ENCODE peak calls at places on chromosome 18, in four cellular contexts. U is hepatocyte, Q is IMR-90, N is heart right ventricle. O is an unnamed sample. For H3K4me1, the result is how much of the 10 kb centered on the place peaks cover.

GRCh38 chr18:74115046-74115445 is 32.6 kb downstream of the FBXO15 start:
- DNase-seq in U (no peak), Q (peak), N (no peak), O (no peak)

GRCh38 chr18:65735166-65735565 is 15.6 kb upstream of the CDH7 start:
- DNase-seq in U (no peak), Q (no peak), N (no peak), O (no peak)

GRCh38 chr18:12238861-12239260 is 15.3 kb upstream of the CIDEA start:
- DNase-seq in U (no peak), Q (peak), N (no peak), O (no peak)

GRCh38 chr18:76978616-76979015 is 154.0 kb downstream of the MBP start:
- DNase-seq in U (no peak), Q (no peak), N (no peak), O (no peak)

GRCh38 chr18:33826151-33826550 is 248.1 kb downstream of the ASXL3 start:
- DNase-seq in U (no peak), Q (no peak), N (no peak), O (no peak)

GRCh38 chr18:24321071-24321470 is 76.6 kb downstream of the OSBPL1A start:
- DNase-seq in U (no peak), Q (peak), N (no peak), O (no peak)

GRCh38 chr18:33673689-33674088 is 95.7 kb downstream of the ASXL3 start:
- DNase-seq in U (no peak), Q (no peak), N (no peak), O (no peak)

GRCh38 chr18:48571619-48572384 is 33.0 kb downstream of the CTIF start:
- DNase-seq in U (no peak), Q (no peak), N (no peak), O (no peak)

GRCh38 chr18:31499157-31499524 is 1.2 kb downstream of the DSG2 start:
- DNase-seq in U (no peak), Q (no peak), N (no peak), O (no peak)
- H3K4me3 ChIP-seq in U (peak), Q (no peak), N (no peak), O (no peak)

GRCh38 chr18:36101943-36102342 is 27.2 kb downstream of the SLC39A6 start:
- DNase-seq in U (no peak), Q (no peak), N (no peak), O (no peak)

GRCh38 chr18:36099311-36099710 is 29.8 kb downstream of the SLC39A6 start:
- DNase-seq in U (no peak), Q (no peak), N (no peak), O (no peak)

GRCh38 chr18:36094431-36094830 is 27.1 kb upstream of the RPRD1A start:
- DNase-seq in U (no peak), Q (no peak), N (no peak), O (no peak)

GRCh38 chr18:36096955-36097354 is 29.6 kb upstream of the RPRD1A start:
- DNase-seq in U (no peak), Q (no peak), N (no peak), O (no peak)

DNA sequence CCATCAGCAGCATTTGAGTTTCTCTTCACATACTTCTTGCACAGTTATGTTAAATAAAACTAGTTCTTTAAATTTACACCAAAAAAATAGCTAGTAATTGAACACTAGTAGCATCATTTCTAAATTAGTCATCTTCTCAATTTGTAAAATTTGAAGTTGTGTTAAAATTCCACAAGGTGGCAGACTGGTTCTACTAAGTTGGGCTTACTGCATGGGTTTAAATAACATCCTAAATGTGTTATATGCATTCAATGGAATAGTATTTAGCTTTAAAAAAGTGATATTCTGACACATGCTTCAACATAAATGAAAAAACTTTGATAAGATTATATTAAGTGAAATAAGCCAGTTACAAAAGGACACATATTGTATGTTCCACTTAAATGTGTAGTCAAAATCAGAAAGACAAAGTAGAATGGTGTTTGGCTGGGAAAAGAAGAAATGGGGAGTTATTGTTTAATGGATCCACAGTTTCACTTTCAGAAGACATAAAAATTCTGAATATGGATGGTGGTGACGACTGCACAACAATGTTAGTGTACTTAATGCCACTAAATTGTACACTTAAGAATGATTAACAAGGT is 28.7 kb upstream of the RPRD1A start:
- DNase-seq in U (peak), Q (peak), N (no peak), O (no peak)
- TF ChIP-seq CTCF in U (peak), Q (peak), N (peak), O (peak)

GRCh38 chr18:78624646-78625279 is 354.9 kb upstream of the SALL3 start:
- DNase-seq in U (no peak), Q (no peak), N (no peak), O (no peak)
- H3K4me1 ChIP-seq in U (under half), Q (under half), N (under half), O (under half)

GRCh38 chr18:31657823-31658669 is 26.3 kb downstream of the B4GALT6 start:
- DNase-seq in U (peak), Q (no peak), N (no peak), O (peak)

GRCh38 chr18:31659574-31660149 is 24.7 kb downstream of the B4GALT6 start:
- DNase-seq in U (no peak), Q (no peak), N (no peak), O (no peak)

GRCh38 chr18:31656754-31657153 is 27.6 kb downstream of the B4GALT6 start:
- DNase-seq in U (no peak), Q (no peak), N (no peak), O (no peak)

GRCh38 chr18:31660763-31661162 is 23.6 kb downstream of the B4GALT6 start:
- DNase-seq in U (no peak), Q (no peak), N (no peak), O (no peak)

DNA sequence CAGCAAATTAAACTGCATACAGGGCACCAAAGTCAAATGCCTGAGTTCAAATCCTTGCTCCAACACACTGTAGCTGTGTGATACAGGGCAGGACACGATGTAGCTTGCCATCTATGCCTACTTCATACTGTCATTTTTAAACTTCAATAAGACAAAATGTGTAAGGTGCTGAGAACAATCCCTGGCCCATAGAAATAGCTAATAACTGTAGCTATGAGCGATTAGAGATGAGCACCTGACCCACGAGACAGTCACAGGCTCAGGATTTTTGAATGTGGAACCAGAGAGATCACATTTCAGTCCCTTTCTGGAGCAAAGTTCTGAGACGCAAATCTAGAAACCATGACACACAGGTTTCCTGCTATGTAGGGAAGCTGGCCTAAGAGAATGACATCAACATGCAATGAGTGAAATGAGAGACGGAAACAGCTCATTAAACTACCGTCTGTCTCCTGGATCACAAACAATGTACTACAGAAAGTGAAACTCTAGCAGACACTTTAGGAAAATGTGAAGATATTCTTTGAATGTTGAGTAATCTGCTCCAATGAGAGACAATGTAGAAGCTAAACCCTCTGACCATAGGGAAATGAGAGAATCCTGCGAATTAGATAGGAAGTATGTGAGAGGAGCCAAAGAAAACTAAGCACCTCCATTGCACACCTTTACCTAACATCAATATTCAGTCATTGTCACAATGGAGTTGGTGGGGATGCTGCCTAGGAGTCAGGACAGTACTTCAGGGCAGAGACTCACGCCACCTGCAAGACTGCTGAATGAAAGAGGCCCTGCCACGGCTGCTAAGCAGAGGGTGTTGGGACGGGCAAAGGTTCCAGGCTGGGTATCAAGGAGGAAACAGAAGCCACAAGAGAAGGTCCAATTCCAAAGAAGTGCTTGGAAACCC is 25.5 kb downstream of the B4GALT6 start:
- DNase-seq in U (no peak), Q (no peak), N (no peak), O (no peak)
- H3K4me3 ChIP-seq in U (no peak), Q (no peak), N (no peak), O (no peak)

DNA sequence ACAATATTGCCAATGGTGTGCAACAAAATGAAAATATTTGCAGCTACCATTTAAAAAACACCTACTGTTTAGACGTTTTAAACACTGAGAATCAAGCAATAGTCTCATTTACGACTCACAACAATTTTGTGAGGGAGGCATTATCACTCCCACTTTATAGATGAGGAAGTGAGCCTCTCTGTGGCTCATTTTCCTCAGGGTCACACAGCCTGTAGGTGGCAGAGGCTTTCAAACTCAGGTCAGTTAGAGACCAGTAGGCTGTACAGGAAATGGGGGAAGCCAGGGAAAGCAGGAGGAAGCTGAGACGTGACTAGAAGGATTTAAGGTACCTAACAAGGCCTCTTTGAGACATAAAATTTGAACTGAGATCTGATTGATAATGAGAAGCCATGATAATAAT is 95.0 kb upstream of the ZNF521 start:
- DNase-seq in U (no peak), Q (no peak), N (no peak), O (no peak)
- TF ChIP-seq CTCF in U (no peak), Q (no peak), N (no peak), O (no peak)

DNA sequence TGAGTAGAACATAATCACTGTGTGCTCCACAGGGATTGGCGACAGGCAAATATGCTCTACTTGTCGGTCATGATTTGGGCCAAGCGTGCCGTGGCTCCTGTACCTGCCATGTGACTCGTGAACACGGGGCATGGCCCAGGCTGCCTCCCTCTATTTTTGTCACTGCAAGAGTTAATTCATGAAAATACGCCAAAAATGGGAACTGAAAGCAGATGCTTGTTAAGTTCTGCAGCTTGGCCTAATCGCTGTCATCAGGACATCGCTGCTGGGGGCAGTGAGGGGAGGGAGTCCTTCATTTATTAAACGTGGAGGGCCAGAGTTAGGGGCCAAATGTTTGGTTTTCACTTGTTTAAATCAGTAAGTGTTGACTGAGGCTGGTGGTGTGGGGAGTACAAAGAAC is 177.8 kb downstream of the BCL2 start:
- DNase-seq in U (no peak), Q (no peak), N (no peak), O (no peak)
- H3K4me1 ChIP-seq in U (under half), Q (under half), N (under half), O (under half)

GRCh38 chr18:2905802-2906521 is 59.2 kb downstream of the EMILIN2 start:
- DNase-seq in U (peak), Q (no peak), N (peak), O (peak)

GRCh38 chr18:2908166-2908945 is 61.5 kb downstream of the EMILIN2 start:
- DNase-seq in U (no peak), Q (no peak), N (no peak), O (no peak)

GRCh38 chr18:2908946-2909335 is 62.1 kb downstream of the EMILIN2 start:
- DNase-seq in U (no peak), Q (no peak), N (no peak), O (no peak)

GRCh38 chr18:2906522-2907458 is 60.0 kb downstream of the EMILIN2 start:
- DNase-seq in U (peak), Q (no peak), N (peak), O (peak)

DNA sequence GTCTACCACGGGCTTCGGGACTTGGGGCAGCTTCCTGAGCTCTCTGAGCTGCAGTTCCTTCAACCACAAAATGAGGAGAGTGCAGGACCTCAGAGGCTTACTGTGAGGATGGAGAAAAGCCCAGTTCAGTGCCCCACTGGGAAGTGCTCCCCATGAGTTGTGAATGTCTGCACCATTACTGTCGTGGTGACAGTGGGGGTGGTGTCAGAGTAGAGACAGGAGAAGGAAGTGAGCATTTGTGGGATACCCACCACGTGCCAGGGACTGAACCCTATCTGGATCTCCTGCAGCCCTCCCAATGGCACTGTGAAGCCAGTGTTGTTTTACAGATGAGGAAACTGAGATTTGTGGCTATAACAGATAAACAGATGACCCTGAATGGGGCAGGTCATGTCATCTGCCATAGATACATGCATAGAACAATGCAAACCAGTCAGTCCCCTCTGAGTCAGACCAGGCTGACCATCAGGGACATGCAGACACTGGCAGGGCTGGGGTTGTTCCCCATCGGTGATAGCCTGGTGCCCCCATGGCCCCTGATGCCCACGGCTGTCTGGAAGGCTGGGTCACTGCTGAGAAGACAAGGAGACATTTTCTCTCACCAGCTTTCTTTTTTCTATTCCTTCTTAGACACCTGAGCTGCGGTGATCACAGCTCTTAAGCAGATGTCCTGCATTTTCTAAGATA is 60.8 kb downstream of the EMILIN2 start:
- DNase-seq in U (no peak), Q (no peak), N (no peak), O (no peak)
- H3K4me3 ChIP-seq in U (peak), Q (no peak), N (peak), O (peak)

DNA sequence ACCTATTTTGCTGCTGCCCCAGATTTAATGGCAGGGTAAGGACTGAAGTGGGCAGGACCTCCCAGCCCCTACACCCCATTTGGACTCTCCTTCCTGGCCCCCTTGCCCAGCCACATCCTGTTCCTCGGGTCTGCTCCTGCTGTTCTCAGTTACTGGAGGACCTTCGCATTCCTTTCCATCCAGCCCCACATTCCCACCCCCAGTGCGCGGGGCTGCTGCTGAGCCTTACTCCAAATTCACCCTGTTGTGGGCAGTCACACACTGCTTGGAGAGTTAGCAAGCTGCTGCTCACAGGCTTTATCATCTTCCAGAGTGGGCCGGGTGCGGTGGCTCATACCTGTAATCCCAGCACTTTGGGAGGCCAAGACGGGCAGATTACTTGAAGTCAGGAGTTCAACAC is 75.1 kb upstream of the SLC14A2 start:
- DNase-seq in U (no peak), Q (no peak), N (no peak), O (no peak)
- TF ChIP-seq CTCF in U (no peak), Q (no peak), N (no peak), O (no peak)

GRCh38 chr18:6941988-6942387 is 175.6 kb downstream of the LAMA1 start:
- DNase-seq in U (no peak), Q (no peak), N (no peak), O (no peak)

GRCh38 chr18:6942742-6943141 is 174.9 kb downstream of the LAMA1 start:
- DNase-seq in U (no peak), Q (no peak), N (no peak), O (no peak)

GRCh38 chr18:6947328-6948030 is 170.1 kb downstream of the LAMA1 start:
- DNase-seq in U (no peak), Q (no peak), N (no peak), O (no peak)

GRCh38 chr18:6940451-6940970 is 177.1 kb downstream of the LAMA1 start:
- DNase-seq in U (no peak), Q (no peak), N (no peak), O (no peak)

DNA sequence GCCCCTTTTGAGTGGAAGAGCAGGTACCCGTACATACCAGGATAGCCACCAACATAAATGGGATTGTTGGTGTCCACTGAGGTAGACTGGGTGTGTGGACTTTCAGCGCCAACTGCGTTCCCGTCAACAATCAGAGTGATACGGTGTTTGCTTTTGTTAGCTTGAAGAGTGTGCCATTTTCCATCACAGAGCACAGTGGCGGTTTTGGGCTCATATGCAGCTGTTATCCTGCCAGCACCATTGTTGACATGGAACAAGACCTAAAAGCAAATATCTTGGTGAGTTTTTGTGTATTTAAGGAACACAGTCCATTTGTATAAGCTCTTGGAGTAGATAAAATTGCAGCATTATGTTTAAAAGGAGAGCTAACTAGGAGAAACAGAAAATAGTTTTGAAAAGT is 174.5 kb downstream of the LAMA1 start:
- DNase-seq in U (no peak), Q (no peak), N (no peak), O (no peak)
- H3K4me1 ChIP-seq in U (under half), Q (under half), N (under half), O (under half)

GRCh38 chr18:31246460-31246859 is 71.5 kb upstream of the DSG1 start:
- DNase-seq in U (no peak), Q (no peak), N (no peak), O (no peak)

GRCh38 chr18:31243740-31244512 is 74.0 kb upstream of the DSG1 start:
- DNase-seq in U (peak), Q (no peak), N (no peak), O (no peak)

GRCh38 chr18:31247574-31248199 is 70.3 kb upstream of the DSG1 start:
- DNase-seq in U (no peak), Q (peak), N (no peak), O (no peak)

GRCh38 chr18:31245820-31246219 is 72.1 kb upstream of the DSG1 start:
- DNase-seq in U (no peak), Q (no peak), N (no peak), O (no peak)

DNA sequence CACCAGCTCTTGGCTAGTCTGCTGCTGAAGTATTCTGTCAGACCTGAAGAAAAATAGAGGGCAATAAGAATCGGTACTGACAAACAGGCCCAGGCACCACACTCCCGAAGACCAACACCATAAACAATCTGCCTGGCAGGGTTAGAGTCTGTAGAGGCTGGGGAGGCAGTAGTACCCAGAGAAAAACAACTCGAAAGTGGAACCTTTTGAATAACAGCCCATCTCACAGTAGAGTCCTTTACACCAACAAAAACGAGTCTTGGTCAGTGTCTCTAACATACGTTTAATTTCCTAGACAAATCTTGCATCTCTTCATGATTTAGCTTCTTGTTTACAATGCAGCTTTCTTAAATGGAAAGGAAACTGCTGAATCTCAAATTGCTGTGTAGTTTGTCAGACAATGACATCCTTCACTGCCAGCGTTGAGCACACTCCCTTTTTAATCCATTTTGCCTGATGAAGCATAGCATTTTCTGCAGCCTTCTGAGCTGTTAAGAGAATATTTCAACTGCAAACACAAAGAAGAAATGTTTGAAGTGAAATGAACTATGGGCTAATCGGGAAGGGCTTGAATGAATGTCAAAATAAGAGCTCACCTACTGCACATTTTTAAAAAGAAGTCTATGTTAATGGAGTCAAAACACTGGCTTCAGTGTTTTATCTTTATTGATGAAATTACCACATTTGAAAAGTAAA is 73.1 kb upstream of the DSG1 start:
- DNase-seq in U (no peak), Q (no peak), N (no peak), O (no peak)
- H3K4me3 ChIP-seq in U (no peak), Q (no peak), N (no peak), O (no peak)

O was measured in BE2C.